ENCODE peak calls at places on chromosomes 11 and 22, in six cellular contexts. Z is body of pancreas, K is uterus, A is stomach, Q is vagina, F is prostate gland. L is an unnamed sample. For H3K4me1, the result is how much of the 10 kb centered on the place peaks cover.

GRCh38 chr22:37079668-37080171 is 28.2 kb downstream of the KCTD17 start:
- DNase-seq in Q (no peak), K (no peak), F (no peak), A (peak), Z (no peak), L (no peak)

GRCh38 chr11:94676769-94677168 is 91.4 kb upstream of the AMOTL1 start:
- DNase-seq in K (no peak), Q (no peak), A (no peak), Z (no peak), F (no peak), L (no peak)

GRCh38 chr11:54558919-54559318 is 44.9 kb downstream of the OR4C46 start:
- DNase-seq in K (no peak), F (no peak), Z (no peak), Q (no peak), A (no peak), L (no peak)

GRCh38 chr11:107259826-107260225 is 197.8 kb downstream of the CWF19L2 start:
- DNase-seq in K (no peak), A (no peak), F (no peak), Z (no peak), Q (no peak), L (no peak)

GRCh38 chr11:88555018-88555828 is 217.7 kb upstream of the CTSC start:
- DNase-seq in Z (no peak), A (no peak), Q (no peak), F (peak), K (peak), L (no peak)

GRCh38 chr22:44426981-44427380 is 71.1 kb downstream of the RTL6 start:
- DNase-seq in Z (no peak), Q (no peak), F (no peak), K (no peak), A (no peak), L (no peak)

GRCh38 chr11:33689089-33689488 is 11.5 kb downstream of the C11orf91 start:
- DNase-seq in K (no peak), Q (peak), A (no peak), F (no peak), Z (no peak), L (no peak)

GRCh38 chr11:115377882-115378296 is 126.3 kb downstream of the CADM1 start:
- DNase-seq in Z (no peak), F (no peak), Q (no peak), K (no peak), A (no peak), L (no peak)

GRCh38 chr11:126753990-126754389 is 246.6 kb downstream of the KIRREL3 start:
- DNase-seq in A (no peak), F (no peak), Q (no peak), K (no peak), Z (no peak), L (no peak)

GRCh38 chr11:38593649-38594048 is 1995.6 kb upstream of the RAG2 start:
- DNase-seq in Z (no peak), K (no peak), Q (no peak), A (no peak), F (no peak), L (no peak)

GRCh38 chr11:17730608-17731462 is 3.7 kb upstream of the KCNC1 start:
- DNase-seq in F (peak), Z (peak), K (peak), A (peak), Q (no peak), L (peak)

GRCh38 chr11:65891180-65892136 is 985 bp downstream of the CCDC85B start:
- DNase-seq in F (no peak), Z (no peak), K (no peak), A (no peak), Q (no peak), L (peak)

GRCh38 chr11:2319791-2320481 is 18.1 kb downstream of the TSPAN32 start:
- DNase-seq in F (no peak), Z (no peak), K (no peak), Q (no peak), A (peak), L (no peak)

GRCh38 chr22:44623771-44624510 is 78.1 kb upstream of the PRR5 start:
- DNase-seq in Z (no peak), Q (no peak), F (no peak), A (no peak), K (no peak), L (no peak)

GRCh38 chr11:68651208-68651984 is 32.9 kb upstream of the GAL start:
- DNase-seq in K (no peak), F (peak), Z (no peak), Q (no peak), A (no peak), L (no peak)

GRCh38 chr11:129131361-129131760 is 60.8 kb downstream of the ARHGAP32 start:
- DNase-seq in Z (no peak), A (no peak), K (no peak), F (no peak), Q (no peak), L (no peak)

GRCh38 chr11:45899448-45900174 is 7.5 kb downstream of the FREY1 start:
- DNase-seq in Q (no peak), Z (peak), K (peak), F (peak), A (peak), L (peak)

GRCh38 chr11:45900916-45901617 is 6.0 kb downstream of the FREY1 start:
- DNase-seq in Q (no peak), K (peak), Z (peak), F (no peak), A (no peak), L (no peak)

GRCh38 chr11:45897556-45897955 is 9.5 kb downstream of the FREY1 start:
- DNase-seq in K (no peak), Q (no peak), F (no peak), A (no peak), Z (no peak), L (no peak)

GRCh38 chr11:45896392-45897068 is 10.5 kb downstream of the FREY1 start:
- DNase-seq in K (no peak), F (no peak), Z (peak), A (no peak), Q (no peak), L (no peak)

GRCh38 chr11:45899086-45899447 is 8.0 kb downstream of the FREY1 start:
- DNase-seq in K (no peak), Z (no peak), A (no peak), F (no peak), Q (no peak), L (no peak)
- H3K4me3 ChIP-seq in K (no peak), Z (no peak), A (peak), F (no peak), Q (peak), L (no peak)

GRCh38 chr11:57711414-57712255 is at the start of gene MED19:
- DNase-seq in A (peak), F (peak), K (peak), Q (no peak), Z (peak), L (peak)
- TF ChIP-seq POLR2A in A (no peak), F (peak), K (no peak), Q (peak), Z (peak), L (peak)

GRCh38 chr22:17770180-17771077 is 3.8 kb downstream of the BID start:
- DNase-seq in F (no peak), K (no peak), Z (peak), A (no peak), Q (no peak), L (no peak)

GRCh38 chr22:17774206-17774927 is at the start of gene BID:
- DNase-seq in K (peak), F (no peak), A (peak), Q (no peak), Z (peak), L (peak)

GRCh38 chr22:17773606-17774205 is 563 bp downstream of the BID start:
- DNase-seq in Z (peak), A (peak), F (no peak), K (peak), Q (no peak), L (peak)

GRCh38 chr22:17772963-17773605 is 1.2 kb downstream of the BID start:
- DNase-seq in A (no peak), Q (no peak), F (no peak), Z (peak), K (no peak), L (no peak)

DNA sequence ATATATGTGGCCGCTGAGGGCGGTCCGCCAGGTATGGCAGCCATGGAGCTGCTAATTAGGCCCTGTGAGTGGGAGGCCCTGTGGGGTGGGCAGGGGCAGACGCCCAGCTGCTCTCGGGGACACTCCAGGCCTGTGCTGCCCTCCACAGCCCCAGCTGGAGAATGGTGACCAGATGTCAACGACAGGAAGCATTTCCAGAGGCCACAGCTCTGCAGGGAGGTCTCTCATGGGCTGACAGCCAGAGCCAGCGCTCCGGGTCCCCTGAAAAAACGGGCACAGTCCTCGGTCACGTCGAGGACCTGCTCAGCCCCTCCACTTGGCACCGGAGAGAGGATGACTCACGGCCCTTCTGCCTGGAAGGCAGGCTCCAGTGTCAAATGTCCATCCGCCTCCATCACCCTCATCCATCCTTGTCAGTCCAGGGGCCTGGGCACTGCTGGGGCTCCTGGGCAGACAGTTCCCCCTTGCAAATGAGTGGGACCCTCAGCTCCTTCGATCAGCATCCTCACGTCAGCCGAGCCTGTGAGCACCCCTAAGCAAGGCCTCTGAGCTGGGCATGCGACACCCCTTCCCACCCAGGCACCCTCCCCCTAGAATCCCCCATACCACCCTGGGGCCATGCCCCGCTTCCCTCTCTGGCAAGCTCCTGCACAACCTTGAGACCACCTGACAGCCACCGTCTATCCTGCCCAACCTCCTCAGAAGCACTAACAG is 1.9 kb downstream of the BID start:
- DNase-seq in A (no peak), Z (peak), F (no peak), Q (no peak), K (no peak), L (peak)
- H3K4me1 ChIP-seq in A (under half), Z (under half), F (under half), Q (under half), K (under half), L (under half)

DNA sequence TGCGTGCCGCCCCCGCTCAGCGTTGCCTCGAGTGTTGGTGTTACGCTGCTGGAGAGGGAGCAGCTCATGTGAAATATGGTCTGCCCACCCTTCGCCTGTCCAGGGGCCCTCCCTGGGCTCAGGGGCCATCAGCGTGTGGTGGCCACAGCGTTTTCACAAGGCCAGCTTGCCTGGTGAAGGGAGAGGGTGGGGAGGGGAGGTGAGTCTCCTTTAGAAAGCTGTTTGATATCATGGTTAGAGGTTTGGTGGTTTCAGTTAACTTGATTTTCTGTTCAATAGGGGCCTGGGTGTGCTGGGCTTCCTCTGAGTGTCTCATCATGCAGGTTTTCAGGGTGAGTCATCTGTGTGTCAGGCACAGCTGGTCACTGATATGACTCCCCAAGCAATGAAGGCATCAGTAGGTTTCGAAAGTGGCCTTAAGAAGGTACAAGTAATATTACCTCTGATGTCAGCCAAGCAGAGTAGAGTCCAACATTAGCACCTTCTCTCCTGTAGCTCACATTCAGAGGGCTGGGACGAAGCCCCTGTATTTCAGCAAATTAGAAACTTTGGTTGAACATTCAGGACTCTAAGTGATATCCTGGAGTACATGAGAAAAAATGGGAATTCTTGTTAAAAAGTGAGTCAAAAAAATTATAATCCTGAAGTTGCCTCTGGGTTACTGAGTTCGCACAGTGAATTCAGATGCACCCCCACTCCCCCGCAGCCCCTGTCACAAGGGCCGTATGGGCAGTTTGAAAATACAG is 172.5 kb downstream of the TBC1D22A start:
- DNase-seq in Z (peak), Q (no peak), A (no peak), F (no peak), K (no peak), L (no peak)
- H3K4me3 ChIP-seq in Z (no peak), Q (no peak), A (no peak), F (no peak), K (no peak), L (no peak)

GRCh38 chr11:118003021-118003423 is 16.8 kb downstream of the IL10RA start:
- DNase-seq in A (no peak), Q (no peak), F (no peak), K (no peak), Z (no peak), L (no peak)

GRCh38 chr11:118002010-118002540 is 15.9 kb downstream of the IL10RA start:
- DNase-seq in A (no peak), F (no peak), K (no peak), Z (no peak), Q (peak), L (no peak)

GRCh38 chr11:118003456-118003855 is 17.3 kb downstream of the IL10RA start:
- DNase-seq in A (no peak), K (no peak), Z (no peak), F (no peak), Q (no peak), L (no peak)

GRCh38 chr11:118001494-118001971 is 15.3 kb downstream of the IL10RA start:
- DNase-seq in K (no peak), A (no peak), Q (no peak), F (no peak), Z (no peak), L (no peak)

GRCh38 chr11:118002541-118003019 is 16.4 kb downstream of the IL10RA start:
- DNase-seq in F (no peak), Z (peak), Q (no peak), K (peak), A (no peak), L (no peak)
- TF ChIP-seq POLR2A in F (no peak), Z (no peak), Q (no peak), K (no peak), A (no peak), L (no peak)

GRCh38 chr11:3950996-3951662 is 95.7 kb downstream of the STIM1 start:
- DNase-seq in A (no peak), Q (peak), Z (no peak), F (no peak), K (no peak), L (no peak)

GRCh38 chr11:3947084-3947483 is 91.6 kb downstream of the STIM1 start:
- DNase-seq in A (no peak), Q (peak), K (peak), Z (no peak), F (peak), L (no peak)

GRCh38 chr11:3952715-3953114 is 97.3 kb downstream of the STIM1 start:
- DNase-seq in Z (no peak), F (no peak), K (no peak), Q (peak), A (no peak), L (no peak)

GRCh38 chr11:3946445-3947017 is 91.1 kb downstream of the STIM1 start:
- DNase-seq in K (no peak), Z (no peak), Q (peak), F (no peak), A (no peak), L (no peak)

GRCh38 chr11:3949132-3949531 is 93.7 kb downstream of the STIM1 start:
- DNase-seq in K (no peak), F (no peak), Z (no peak), A (no peak), Q (no peak), L (no peak)
- H3K4me1 ChIP-seq in K (under half), F (under half), Z (under half), A (under half), Q (half or more), L (under half)